ENCODE peak calls at places on chromosomes 6 and 20, in seven cellular contexts. F, U, P, C, T, L and G are unnamed samples.

GRCh38 chr20:17967595-17968365 is 814 bp downstream of the SNX5 start:
- DNase-seq in L (no peak), F (no peak), C (no peak), P (peak; percentile 24), T (peak; percentile 17), U (peak; percentile 55), G (peak; percentile 19)

GRCh38 chr6:42007753-42008528 is 42.4 kb upstream of the TAF8 start:
- DNase-seq in L (no peak), P (no peak), C (no peak), T (peak; percentile 39), F (no peak), U (no peak), G (no peak)

GRCh38 chr6:151148111-151148510 is 91.7 kb upstream of the AKAP12 start:
- DNase-seq in C (peak; percentile 51), P (no peak), L (no peak), F (no peak), U (no peak), T (no peak), G (no peak)

GRCh38 chr20:11222243-11222642 is 548.4 kb upstream of the JAG1 start:
- DNase-seq in P (no peak), F (no peak), L (no peak), C (no peak), T (no peak), U (no peak), G (no peak)

GRCh38 chr6:161486326-161486725 is 212.5 kb upstream of the AGPAT4 start:
- DNase-seq in L (no peak), T (no peak), U (peak; percentile 72), F (no peak), P (peak; percentile 18), C (no peak), G (no peak)

GRCh38 chr6:40295251-40295949 is 291.8 kb downstream of the LRFN2 start:
- DNase-seq in T (no peak), L (no peak), P (no peak), F (no peak), C (no peak), U (peak; percentile 26), G (no peak)

GRCh38 chr6:127146935-127147334 is 28.5 kb downstream of the RSPO3 start:
- DNase-seq in T (no peak), F (no peak), U (peak; percentile 90), P (no peak), C (no peak), L (no peak), G (no peak)

GRCh38 chr6:169556758-169557505 is 144.9 kb downstream of the WDR27 start:
- DNase-seq in F (no peak), L (peak; percentile 79), C (no peak), U (no peak), P (no peak), T (no peak), G (no peak)

GRCh38 chr20:46987001-46987400 is 92.4 kb downstream of the EYA2 start:
- DNase-seq in L (no peak), U (no peak), F (no peak), C (no peak), T (no peak), P (no peak), G (no peak)

GRCh38 chr6:16850332-16851022 is 89.2 kb upstream of the ATXN1 start:
- DNase-seq in C (no peak), F (no peak), P (peak; percentile 68), L (no peak), T (no peak), U (peak; percentile 41), G (no peak)